ENCODE peak calls at places on chromosomes 16 and 17, in ten cellular contexts. O, L, B, G, M, E, H, N, W and D are unnamed samples.

GRCh38 chr17:76685846-76686245 is 24.9 kb downstream of the MXRA7 start:
- ATAC-seq in M (no peak), W (no peak), N (no peak), O (no peak), L (no peak), B (no peak), G (no peak), H (no peak), E (no peak), D (no peak)

GRCh38 chr17:75614006-75614405 is 19.2 kb upstream of the SMIM5 start:
- ATAC-seq in M (no peak), G (peak), W (peak), O (no peak), N (no peak), E (no peak), L (no peak), B (no peak), H (peak), D (peak)

GRCh38 chr16:86521236-86522197 is 11.2 kb downstream of the FOXF1 start:
- ATAC-seq in L (no peak), N (no peak), B (no peak), E (no peak), G (no peak), O (no peak), W (no peak), M (no peak), H (no peak), D (peak)

GRCh38 chr16:50037791-50038190 is 12.8 kb downstream of the CNEP1R1 start:
- ATAC-seq in O (peak), W (no peak), G (no peak), B (no peak), L (no peak), H (no peak), M (no peak), N (no peak), E (no peak), D (no peak)

GRCh38 chr17:76987486-76987885 is 119.3 kb downstream of the MGAT5B start:
- ATAC-seq in E (no peak), H (no peak), W (no peak), N (peak), O (no peak), L (no peak), M (no peak), B (no peak), G (no peak), D (no peak)

GRCh38 chr17:74892013-74892841 is 1.2 kb downstream of the FADS6 start:
- ATAC-seq in M (no peak), H (peak), G (no peak), W (no peak), L (no peak), N (no peak), O (no peak), E (peak), B (no peak), D (peak)

GRCh38 chr17:29177871-29178749 is 2.1 kb downstream of the MYO18A start:
- ATAC-seq in E (no peak), O (peak), G (no peak), N (no peak), W (no peak), L (no peak), H (no peak), M (no peak), B (no peak), D (no peak)

GRCh38 chr17:10126554-10127493 is 71.6 kb downstream of the GAS7 start:
- ATAC-seq in L (no peak), N (peak), M (no peak), E (peak), O (no peak), H (no peak), W (peak), G (peak), B (peak), D (no peak)

GRCh38 chr16:19831678-19832077 is 53.0 kb downstream of the GPRC5B start:
- ATAC-seq in W (no peak), N (no peak), M (no peak), O (no peak), B (no peak), E (no peak), L (no peak), G (no peak), H (no peak), D (peak)

GRCh38 chr16:10065014-10065413 is 117.2 kb downstream of the GRIN2A start:
- ATAC-seq in O (no peak), M (no peak), L (no peak), N (no peak), G (no peak), E (peak), B (no peak), H (no peak), W (no peak), D (no peak)

GRCh38 chr16:81140930-81141780 is 45.0 kb upstream of the GCSH start:
- ATAC-seq in H (peak), E (no peak), O (no peak), G (peak), M (no peak), B (no peak), N (no peak), L (no peak), W (no peak), D (peak)

GRCh38 chr17:57424777-57425188 is 168.5 kb downstream of the MSI2 start:
- ATAC-seq in H (peak), G (peak), N (no peak), W (no peak), O (no peak), B (no peak), L (no peak), M (no peak), E (no peak), D (peak)

GRCh38 chr17:79715318-79716182 is 15.2 kb upstream of the ENPP7 start:
- ATAC-seq in G (no peak), N (no peak), O (no peak), B (no peak), W (no peak), L (no peak), H (peak), M (no peak), E (peak), D (no peak)

GRCh38 chr16:34758835-34759234 is 1299.4 kb downstream of the TP53TG3F start:
- ATAC-seq in N (no peak), E (no peak), G (no peak), B (no peak), M (no peak), H (no peak), W (no peak), O (no peak), L (no peak), D (no peak)

GRCh38 chr16:77435240-77435819 is 496 bp upstream of the ADAMTS18 start:
- ATAC-seq in H (no peak), N (no peak), E (no peak), M (no peak), B (no peak), W (no peak), L (no peak), O (no peak), G (peak), D (no peak)

GRCh38 chr17:67855504-67856324 is 30.4 kb downstream of the BPTF start:
- ATAC-seq in W (peak), E (no peak), N (peak), O (no peak), B (no peak), L (peak), G (no peak), M (peak), H (no peak), D (no peak)

GRCh38 chr16:70736454-70737376 is 50.9 kb upstream of the MTSS2 start:
- ATAC-seq in O (no peak), M (peak), G (peak), H (no peak), N (no peak), L (no peak), E (no peak), B (no peak), W (peak), D (no peak)

GRCh38 chr17:31437720-31438400 is 46.4 kb downstream of the RAB11FIP4 start:
- ATAC-seq in O (no peak), N (no peak), H (no peak), B (no peak), G (no peak), E (no peak), L (no peak), W (no peak), M (no peak), D (peak)

GRCh38 chr17:31460226-31460721 is 68.8 kb downstream of the RAB11FIP4 start:
- ATAC-seq in G (no peak), H (no peak), W (no peak), N (no peak), L (no peak), E (no peak), O (no peak), B (no peak), M (no peak), D (no peak)

GRCh38 chr17:30358055-30358760 is 20.5 kb upstream of the CPD start:
- ATAC-seq in E (no peak), N (no peak), O (no peak), W (no peak), L (no peak), H (no peak), M (no peak), G (no peak), B (no peak), D (no peak)

GRCh38 chr17:8266648-8267479 is 17.8 kb downstream of the PFAS start:
- ATAC-seq in O (no peak), E (no peak), M (no peak), H (no peak), L (no peak), G (no peak), W (no peak), N (no peak), B (no peak), D (no peak)

GRCh38 chr17:49217651-49218413 is 7.3 kb downstream of the ABI3 start:
- ATAC-seq in N (peak), G (peak), B (peak), H (no peak), M (peak), W (peak), O (peak), E (no peak), L (peak), D (no peak)

GRCh38 chr17:7885357-7886226 is 3.0 kb upstream of the CHD3 start:
- ATAC-seq in B (no peak), N (peak), M (peak), L (no peak), E (peak), H (peak), O (no peak), G (peak), W (peak), D (peak)

GRCh38 chr17:39196191-39196819 is 1.2 kb downstream of the CACNB1 start:
- ATAC-seq in L (no peak), H (no peak), M (no peak), E (no peak), O (no peak), W (no peak), G (no peak), N (no peak), B (no peak), D (no peak)

GRCh38 chr17:37025847-37026533 is 77.2 kb downstream of the AATF start:
- ATAC-seq in G (no peak), W (peak), H (no peak), M (peak), B (no peak), O (no peak), L (peak), E (no peak), N (peak), D (no peak)